ENCODE peak calls at places on chromosome 10, in nine cellular contexts. One of them, this sample, is unnamed.

GRCh38 chr10:87646920-87647319 is 12.8 kb upstream of the PAPSS2 start:
- DNase-seq in T-helper 1 cell: no peak
- DNase-seq in Panc1: no peak
- DNase-seq in HFF-Myc: no peak
- DNase-seq in NCI-H2081: no peak
- DNase-seq in mucosa of descending colon: no peak
- DNase-seq in activated CD4-positive, alpha-beta T cell treated with anti-CD3 and anti-CD28 coated beads, Interleukin-2, amount 50 U/mL, for 48 hours: no peak
- DNase-seq in retinal pigment epithelial cell: no peak
- DNase-seq in HuH-7: no peak
- DNase-seq in this sample: no peak

GRCh38 chr10:131199646-131200045 is 111.9 kb downstream of the TCERG1L start:
- DNase-seq in NCI-H2081: no peak
- DNase-seq in HFF-Myc: no peak
- DNase-seq in activated CD4-positive, alpha-beta T cell treated with anti-CD3 and anti-CD28 coated beads, Interleukin-2, amount 50 U/mL, for 48 hours: no peak
- DNase-seq in Panc1: no peak
- DNase-seq in mucosa of descending colon: no peak
- DNase-seq in T-helper 1 cell: no peak
- DNase-seq in HuH-7: no peak
- DNase-seq in retinal pigment epithelial cell: no peak
- DNase-seq in this sample: no peak

GRCh38 chr10:87740232-87740631 is 77.8 kb downstream of the ATAD1 start:
- DNase-seq in NCI-H2081: no peak
- DNase-seq in Panc1: no peak
- DNase-seq in activated CD4-positive, alpha-beta T cell treated with anti-CD3 and anti-CD28 coated beads, Interleukin-2, amount 50 U/mL, for 48 hours: no peak
- DNase-seq in HuH-7: no peak
- DNase-seq in T-helper 1 cell: no peak
- DNase-seq in HFF-Myc: no peak
- DNase-seq in retinal pigment epithelial cell: no peak
- DNase-seq in mucosa of descending colon: no peak
- DNase-seq in this sample: no peak

GRCh38 chr10:21724695-21725371 is 190.8 kb downstream of the MLLT10 start:
- DNase-seq in retinal pigment epithelial cell: peak; percentile 99
- DNase-seq in mucosa of descending colon: peak; percentile 96
- DNase-seq in HuH-7: peak; percentile 61
- DNase-seq in HFF-Myc: peak; percentile 100
- DNase-seq in T-helper 1 cell: peak; percentile 21
- DNase-seq in activated CD4-positive, alpha-beta T cell treated with anti-CD3 and anti-CD28 coated beads, Interleukin-2, amount 50 U/mL, for 48 hours: peak; percentile 23
- DNase-seq in Panc1: peak; percentile 28
- DNase-seq in NCI-H2081: peak; percentile 91
- DNase-seq in this sample: peak; percentile 73

GRCh38 chr10:88892223-88892967 is 12.3 kb downstream of the STAMBPL1 start:
- DNase-seq in Panc1: no peak
- DNase-seq in HuH-7: no peak
- DNase-seq in activated CD4-positive, alpha-beta T cell treated with anti-CD3 and anti-CD28 coated beads, Interleukin-2, amount 50 U/mL, for 48 hours: no peak
- DNase-seq in NCI-H2081: no peak
- DNase-seq in retinal pigment epithelial cell: no peak
- DNase-seq in mucosa of descending colon: no peak
- DNase-seq in T-helper 1 cell: no peak
- DNase-seq in HFF-Myc: no peak
- DNase-seq in this sample: no peak

GRCh38 chr10:17128261-17128660 is 1.4 kb downstream of the CUBN start:
- DNase-seq in mucosa of descending colon: no peak
- DNase-seq in T-helper 1 cell: no peak
- DNase-seq in activated CD4-positive, alpha-beta T cell treated with anti-CD3 and anti-CD28 coated beads, Interleukin-2, amount 50 U/mL, for 48 hours: no peak
- DNase-seq in HFF-Myc: no peak
- DNase-seq in HuH-7: no peak
- DNase-seq in Panc1: no peak
- DNase-seq in NCI-H2081: no peak
- DNase-seq in retinal pigment epithelial cell: no peak
- DNase-seq in this sample: no peak

GRCh38 chr10:43396928-43397624 is 11.9 kb downstream of the HNRNPF start:
- DNase-seq in HFF-Myc: peak; percentile 41
- DNase-seq in Panc1: no peak
- DNase-seq in mucosa of descending colon: peak; percentile 91
- DNase-seq in HuH-7: peak; percentile 74
- DNase-seq in NCI-H2081: peak; percentile 82
- DNase-seq in activated CD4-positive, alpha-beta T cell treated with anti-CD3 and anti-CD28 coated beads, Interleukin-2, amount 50 U/mL, for 48 hours: peak; percentile 86
- DNase-seq in retinal pigment epithelial cell: no peak
- DNase-seq in T-helper 1 cell: peak; percentile 66
- DNase-seq in this sample: peak; percentile 69

GRCh38 chr10:44715081-44715480 is 196.1 kb upstream of the TMEM72 start:
- DNase-seq in T-helper 1 cell: no peak
- DNase-seq in HuH-7: no peak
- DNase-seq in retinal pigment epithelial cell: no peak
- DNase-seq in mucosa of descending colon: no peak
- DNase-seq in HFF-Myc: no peak
- DNase-seq in activated CD4-positive, alpha-beta T cell treated with anti-CD3 and anti-CD28 coated beads, Interleukin-2, amount 50 U/mL, for 48 hours: no peak
- DNase-seq in NCI-H2081: no peak
- DNase-seq in Panc1: no peak
- DNase-seq in this sample: no peak

GRCh38 chr10:103241262-103242011 is 4.2 kb upstream of the RPEL1 start:
- DNase-seq in T-helper 1 cell: no peak
- DNase-seq in Panc1: no peak
- DNase-seq in HuH-7: no peak
- DNase-seq in retinal pigment epithelial cell: peak; percentile 37
- DNase-seq in activated CD4-positive, alpha-beta T cell treated with anti-CD3 and anti-CD28 coated beads, Interleukin-2, amount 50 U/mL, for 48 hours: no peak
- DNase-seq in HFF-Myc: no peak
- DNase-seq in mucosa of descending colon: peak; percentile 95
- DNase-seq in NCI-H2081: no peak
- DNase-seq in this sample: no peak

GRCh38 chr10:72248477-72249151 is 25.1 kb upstream of the DDIT4 start:
- DNase-seq in mucosa of descending colon: peak; percentile 79
- DNase-seq in T-helper 1 cell: peak; percentile 60
- DNase-seq in HuH-7: no peak
- DNase-seq in retinal pigment epithelial cell: no peak
- DNase-seq in HFF-Myc: no peak
- DNase-seq in Panc1: no peak
- DNase-seq in NCI-H2081: peak; percentile 14
- DNase-seq in activated CD4-positive, alpha-beta T cell treated with anti-CD3 and anti-CD28 coated beads, Interleukin-2, amount 50 U/mL, for 48 hours: peak; percentile 67
- DNase-seq in this sample: no peak

GRCh38 chr10:102675887-102676616 is 31.8 kb downstream of the TRIM8 start:
- DNase-seq in mucosa of descending colon: no peak
- DNase-seq in Panc1: no peak
- DNase-seq in HFF-Myc: peak; percentile 72
- DNase-seq in activated CD4-positive, alpha-beta T cell treated with anti-CD3 and anti-CD28 coated beads, Interleukin-2, amount 50 U/mL, for 48 hours: no peak
- DNase-seq in retinal pigment epithelial cell: peak; percentile 65
- DNase-seq in HuH-7: no peak
- DNase-seq in T-helper 1 cell: no peak
- DNase-seq in NCI-H2081: no peak
- DNase-seq in this sample: no peak

GRCh38 chr10:34816067-34817002 is 1.2 kb upstream of the PARD3 start:
- DNase-seq in T-helper 1 cell: no peak
- DNase-seq in mucosa of descending colon: peak; percentile 27
- DNase-seq in activated CD4-positive, alpha-beta T cell treated with anti-CD3 and anti-CD28 coated beads, Interleukin-2, amount 50 U/mL, for 48 hours: no peak
- DNase-seq in HFF-Myc: no peak
- DNase-seq in NCI-H2081: no peak
- DNase-seq in retinal pigment epithelial cell: no peak
- DNase-seq in Panc1: no peak
- DNase-seq in HuH-7: peak; percentile 58
- DNase-seq in this sample: no peak

GRCh38 chr10:1807196-1807595 is 69.9 kb upstream of the ADARB2 start:
- DNase-seq in T-helper 1 cell: no peak
- DNase-seq in activated CD4-positive, alpha-beta T cell treated with anti-CD3 and anti-CD28 coated beads, Interleukin-2, amount 50 U/mL, for 48 hours: no peak
- DNase-seq in retinal pigment epithelial cell: no peak
- DNase-seq in HFF-Myc: no peak
- DNase-seq in HuH-7: no peak
- DNase-seq in NCI-H2081: no peak
- DNase-seq in mucosa of descending colon: no peak
- DNase-seq in Panc1: no peak
- DNase-seq in this sample: no peak